ENCODE peak calls at places on chromosomes 2 and 18, in four cellular contexts. One of them, this sample, is unnamed.

GRCh38 chr2:172298009-172298408 is 129.4 kb upstream of the ITGA6 start:
- DNase-seq in SJSA1: no peak
- DNase-seq in stimulated activated CD8-positive, alpha-beta memory T cell treated with anti-CD3 and anti-CD28 coated beads, Interleukin-15, amount 100 ng/mL, for 4 hours: no peak
- DNase-seq in caudate nucleus: no peak
- DNase-seq in this sample: no peak

GRCh38 chr18:37537868-37538525 is 27.6 kb downstream of the CELF4 start:
- DNase-seq in stimulated activated CD8-positive, alpha-beta memory T cell treated with anti-CD3 and anti-CD28 coated beads, Interleukin-15, amount 100 ng/mL, for 4 hours: no peak
- DNase-seq in caudate nucleus: peak
- DNase-seq in SJSA1: peak
- DNase-seq in this sample: no peak

GRCh38 chr18:50469380-50469781 is 90.5 kb upstream of the MAPK4 start:
- DNase-seq in SJSA1: no peak
- DNase-seq in caudate nucleus: peak
- DNase-seq in stimulated activated CD8-positive, alpha-beta memory T cell treated with anti-CD3 and anti-CD28 coated beads, Interleukin-15, amount 100 ng/mL, for 4 hours: no peak
- DNase-seq in this sample: no peak

GRCh38 chr2:148529745-148530144 is 114.8 kb upstream of the EPC2 start:
- DNase-seq in stimulated activated CD8-positive, alpha-beta memory T cell treated with anti-CD3 and anti-CD28 coated beads, Interleukin-15, amount 100 ng/mL, for 4 hours: no peak
- DNase-seq in caudate nucleus: no peak
- DNase-seq in SJSA1: no peak
- DNase-seq in this sample: no peak

GRCh38 chr18:66377291-66377690 is 226.6 kb downstream of the CDH19 start:
- DNase-seq in stimulated activated CD8-positive, alpha-beta memory T cell treated with anti-CD3 and anti-CD28 coated beads, Interleukin-15, amount 100 ng/mL, for 4 hours: no peak
- DNase-seq in caudate nucleus: no peak
- DNase-seq in SJSA1: no peak
- DNase-seq in this sample: no peak

GRCh38 chr2:239331560-239331959 is 69.3 kb downstream of the HDAC4 start:
- DNase-seq in stimulated activated CD8-positive, alpha-beta memory T cell treated with anti-CD3 and anti-CD28 coated beads, Interleukin-15, amount 100 ng/mL, for 4 hours: no peak
- DNase-seq in SJSA1: no peak
- DNase-seq in caudate nucleus: no peak
- DNase-seq in this sample: no peak

GRCh38 chr2:204255068-204255467 is 290.2 kb upstream of the PARD3B start:
- DNase-seq in SJSA1: no peak
- DNase-seq in caudate nucleus: no peak
- DNase-seq in stimulated activated CD8-positive, alpha-beta memory T cell treated with anti-CD3 and anti-CD28 coated beads, Interleukin-15, amount 100 ng/mL, for 4 hours: no peak
- DNase-seq in this sample: no peak

GRCh38 chr18:12946549-12947354 is 1.1 kb upstream of the SEH1L start:
- DNase-seq in caudate nucleus: peak
- DNase-seq in stimulated activated CD8-positive, alpha-beta memory T cell treated with anti-CD3 and anti-CD28 coated beads, Interleukin-15, amount 100 ng/mL, for 4 hours: no peak
- DNase-seq in SJSA1: peak
- DNase-seq in this sample: peak

GRCh38 chr18:48893559-48894265 is 57.1 kb downstream of the SMAD7 start:
- DNase-seq in caudate nucleus: no peak
- DNase-seq in SJSA1: no peak
- DNase-seq in stimulated activated CD8-positive, alpha-beta memory T cell treated with anti-CD3 and anti-CD28 coated beads, Interleukin-15, amount 100 ng/mL, for 4 hours: no peak
- DNase-seq in this sample: no peak

This sample was measured in esophagus squamous epithelium.